ENCODE peak calls at places on chromosomes 12 and 14, in nine cellular contexts. X is H1; B is OCI-LY7; M is testis; H is CD8-positive, alpha-beta T cell; K is lower lobe of right lung; O is endothelial cell of umbilical vein; L is neural progenitor cell; C is lung. Z is an unnamed sample.

GRCh38 chr12:127957001-127957660 is 309.8 kb upstream of the TMEM132C start:
- DNase-seq in K (no peak), O (no peak), C (no peak), H (no peak), X (no peak), M (no peak), B (no peak), L (no peak), Z (no peak)

GRCh38 chr12:115771065-115771464 is 506.4 kb downstream of the MED13L start:
- DNase-seq in L (peak; percentile 44), X (no peak), K (no peak), C (no peak), B (no peak), M (peak; percentile 17), H (no peak), O (no peak), Z (no peak)

GRCh38 chr14:79732911-79733310 is 478.4 kb downstream of the DIO2 start:
- DNase-seq in C (no peak), L (no peak), M (no peak), X (no peak), H (no peak), B (no peak), O (no peak), K (no peak), Z (no peak)

GRCh38 chr12:53232641-53233538 is 881 bp upstream of the RARG start:
- DNase-seq in C (no peak), O (no peak), L (peak; percentile 60), H (no peak), M (no peak), B (no peak), K (peak; percentile 76), X (no peak), Z (no peak)

GRCh38 chr14:103511022-103511693 is 11.5 kb downstream of the CKB start:
- DNase-seq in C (no peak), O (no peak), H (no peak), L (no peak), K (peak; percentile 27), M (no peak), B (no peak), X (no peak), Z (no peak)

GRCh38 chr14:91367173-91368171 is 50.1 kb downstream of the CCDC88C start:
- DNase-seq in L (no peak), O (peak; percentile 40), H (peak; percentile 62), C (peak; percentile 88), K (peak; percentile 86), X (no peak), B (peak; percentile 94), M (no peak), Z (no peak)

GRCh38 chr12:108570743-108571603 is 8.6 kb downstream of the ISCU start:
- DNase-seq in L (peak; percentile 61), H (no peak), O (peak; percentile 39), B (peak; percentile 75), X (no peak), C (no peak), K (no peak), M (peak; percentile 12), Z (no peak)

GRCh38 chr14:22226381-22226780 is 362.6 kb downstream of the DAD1 start:
- DNase-seq in C (no peak), M (no peak), L (peak; percentile 31), H (peak; percentile 0), B (peak; percentile 27), X (no peak), O (no peak), K (peak; percentile 46), Z (no peak)

GRCh38 chr12:113347-113746 is 46.8 kb downstream of the IQSEC3 start:
- DNase-seq in X (no peak), L (no peak), K (no peak), O (no peak), H (no peak), C (no peak), B (no peak), M (no peak), Z (no peak)

GRCh38 chr12:53098354-53098981 is 1.0 kb downstream of the IGFBP6 start:
- DNase-seq in B (no peak), O (peak; percentile 34), L (no peak), X (no peak), M (no peak), K (no peak), C (no peak), H (no peak), Z (peak; percentile 37)

GRCh38 chr12:22083167-22083566 is 37.1 kb downstream of the CMAS start:
- DNase-seq in K (no peak), B (peak; percentile 31), H (no peak), L (no peak), O (peak; percentile 56), M (no peak), X (no peak), C (no peak), Z (no peak)

GRCh38 chr14:61512508-61512907 is 182.8 kb upstream of the HIF1A start:
- DNase-seq in X (no peak), B (no peak), H (no peak), C (no peak), M (no peak), K (no peak), O (no peak), L (no peak), Z (no peak)

GRCh38 chr14:68245146-68246073 is 425.8 kb downstream of the RAD51B start:
- DNase-seq in C (no peak), B (no peak), L (no peak), M (peak; percentile 62), O (no peak), K (no peak), X (no peak), H (no peak), Z (no peak)

GRCh38 chr12:29750131-29750927 is 33.4 kb downstream of the TMTC1 start:
- DNase-seq in X (no peak), C (no peak), H (no peak), M (no peak), O (no peak), K (no peak), B (no peak), L (no peak), Z (no peak)

GRCh38 chr12:50283924-50284236 is 560 bp upstream of the LIMA1 start:
- DNase-seq in K (no peak), X (no peak), M (no peak), B (no peak), O (no peak), L (no peak), H (no peak), C (no peak), Z (no peak)

GRCh38 chr12:53452159-53453077 is 516 bp downstream of the PCBP2 start:
- DNase-seq in K (peak; percentile 91), M (peak; percentile 90), X (peak; percentile 53), H (peak; percentile 66), L (peak; percentile 95), B (peak; percentile 84), O (peak; percentile 89), C (peak; percentile 88), Z (peak; percentile 91)

GRCh38 chr14:73662439-73663056 is 17.8 kb downstream of the DNAL1 start:
- DNase-seq in X (peak; percentile 39), O (peak; percentile 52), M (no peak), B (no peak), L (peak; percentile 15), K (no peak), H (no peak), C (no peak), Z (no peak)

GRCh38 chr12:49647280-49647679 is 23.9 kb downstream of the PRPF40B start:
- DNase-seq in O (peak; percentile 43), K (no peak), B (no peak), C (no peak), H (no peak), X (no peak), M (no peak), L (no peak), Z (no peak)

GRCh38 chr12:78392918-78393317 is 471.7 kb upstream of the SYT1 start:
- DNase-seq in L (no peak), M (peak; percentile 14), H (no peak), K (no peak), C (no peak), O (peak; percentile 2), B (peak; percentile 40), X (no peak), Z (no peak)

GRCh38 chr12:6450091-6450868 is 1.6 kb upstream of the TAPBPL start:
- DNase-seq in K (no peak), B (no peak), H (no peak), L (peak; percentile 66), X (no peak), C (no peak), O (no peak), M (no peak), Z (no peak)
- H3K27ac ChIP-seq in K (peak overlapping the region; percentile 92), B (peak overlapping the region; percentile 81), H (peak overlapping the region; percentile 85), L (peak overlapping the region; percentile 91), X (peak overlapping the region; percentile 78), C (peak overlapping the region; percentile 99), O (no peak overlapping the region), M (peak overlapping the region; percentile 94), Z (peak overlapping the region; percentile 91)

DNA sequence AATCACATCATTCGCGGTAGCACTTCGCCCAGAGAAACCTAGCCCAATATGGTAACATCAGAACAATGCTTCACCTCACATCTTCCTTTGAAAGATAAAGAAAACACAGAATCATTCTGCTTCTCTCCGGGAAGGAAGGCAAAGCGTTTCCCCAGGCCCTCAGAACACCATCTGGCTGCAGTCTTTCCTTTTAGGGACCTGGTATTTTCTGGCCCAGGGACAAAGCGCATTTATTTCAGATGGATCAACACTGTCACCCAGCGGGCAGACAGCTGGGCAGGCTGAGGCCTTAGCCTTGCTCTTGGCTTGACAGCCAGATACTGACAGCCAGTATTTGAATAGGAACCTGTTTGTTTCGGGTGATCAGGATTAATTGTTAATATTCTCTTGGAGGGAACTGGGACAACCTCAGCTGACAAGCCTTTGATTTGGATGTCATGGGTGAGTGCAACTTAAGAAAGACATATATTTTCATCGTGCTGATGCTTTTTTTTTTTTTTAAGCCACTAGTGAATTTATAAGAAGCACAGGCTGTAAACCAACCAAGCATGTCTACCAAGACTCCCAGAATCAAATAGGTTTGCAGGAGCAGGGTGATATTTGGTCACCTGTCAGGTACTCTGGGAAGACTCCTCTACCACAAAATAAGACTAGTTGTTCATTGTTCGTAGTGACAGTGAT is 118.9 kb downstream of the VEZT start:
- DNase-seq in B (peak; percentile 89), K (peak; percentile 66), X (peak; percentile 78), H (no peak), L (peak; percentile 86), C (peak; percentile 79), O (peak; percentile 91), M (peak; percentile 90), Z (peak; percentile 1)
- H3K27ac ChIP-seq in B (peak overlapping the region; percentile 68), K (peak overlapping the region; percentile 51), X (no peak overlapping the region), H (no peak overlapping the region), L (peak overlapping the region; percentile 55), C (peak overlapping the region; percentile 49), O (peak overlapping the region; percentile 50), M (peak overlapping the region; percentile 41), Z (no peak overlapping the region)

GRCh38 chr14:95465936-95466335 is 50.5 kb downstream of the SYNE3 start:
- DNase-seq in M (no peak), X (no peak), C (no peak), L (no peak), B (no peak), O (no peak), H (no peak), K (no peak), Z (no peak)
- H3K27ac ChIP-seq in M (no peak overlapping the region), X (no peak overlapping the region), C (no peak overlapping the region), L (no peak overlapping the region), B (peak overlapping the region; percentile 98), O (no peak overlapping the region), H (peak overlapping the region; percentile 36), K (no peak overlapping the region), Z (no peak overlapping the region)

DNA sequence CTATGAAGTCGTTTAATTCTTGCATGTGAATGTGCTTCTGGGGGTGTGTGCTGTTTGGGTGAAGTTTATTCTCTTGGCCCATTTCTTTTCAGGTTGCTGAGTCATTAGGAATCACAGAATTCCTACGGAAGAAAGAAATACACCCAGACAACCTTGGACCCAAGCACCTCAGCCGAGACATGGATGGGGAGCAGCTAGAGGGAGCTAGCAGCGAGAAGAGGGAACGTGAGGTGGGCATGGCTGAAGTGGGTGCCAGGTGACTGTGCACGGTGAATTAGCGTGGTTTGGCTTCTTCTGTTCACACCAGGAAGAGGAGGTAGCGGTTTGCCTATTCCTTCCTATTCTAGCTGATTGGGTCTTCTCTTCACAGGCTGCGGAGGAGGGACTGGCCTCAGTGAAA is 19.2 kb downstream of the ZNF839 start:
- DNase-seq in L (no peak), H (no peak), B (no peak), C (no peak), O (no peak), M (no peak), K (no peak), X (no peak), Z (no peak)
- H3K27ac ChIP-seq in L (no peak overlapping the region), H (no peak overlapping the region), B (no peak overlapping the region), C (no peak overlapping the region), O (no peak overlapping the region), M (no peak overlapping the region), K (no peak overlapping the region), X (no peak overlapping the region), Z (no peak overlapping the region)

Z was measured in caudate nucleus.